ENCODE peak calls at places on chromosomes 7 and 10, in ten cellular contexts. K is WERI-Rb-1, N is Caco-2, W is heart right ventricle, T is cardiac fibroblast, Q is esophagus squamous epithelium, B is transverse colon, J is H1, S is AG04449, H is fibroblast of lung. F is an unnamed sample.
A peak's percentile ranks its signal among the peaks of the same experiment; 100 is the strongest.

GRCh38 chr10:26474062-26474461 is 35.9 kb downstream of the APBB1IP start:
- DNase-seq in J (no peak), K (no peak), Q (no peak), T (no peak), S (no peak), N (no peak), W (no peak), H (peak; percentile 22), B (no peak), F (no peak)

GRCh38 chr7:23294549-23295400 is 4.4 kb upstream of the MALSU1 start:
- DNase-seq in T (peak; percentile 26), S (no peak), Q (no peak), N (no peak), J (no peak), K (no peak), W (no peak), B (no peak), H (no peak), F (no peak)

GRCh38 chr7:121286742-121287699 is 41.8 kb upstream of the WNT16 start:
- DNase-seq in N (no peak), T (no peak), B (no peak), Q (no peak), W (no peak), K (no peak), H (peak; percentile 76), J (no peak), S (no peak), F (peak; percentile 41)

GRCh38 chr10:49512121-49512809 is 26.7 kb downstream of the ERCC6 start:
- DNase-seq in S (no peak), Q (no peak), H (peak; percentile 30), N (peak; percentile 53), J (no peak), B (no peak), K (peak; percentile 6), W (no peak), T (peak; percentile 62), F (peak; percentile 47)

GRCh38 chr7:93948106-93948505 is 26.6 kb downstream of the GNG11 start:
- DNase-seq in Q (no peak), N (no peak), B (no peak), J (no peak), S (peak; percentile 41), H (peak; percentile 74), T (no peak), K (no peak), W (no peak), F (no peak)

GRCh38 chr10:29656451-29656992 is 21.8 kb upstream of the SVIL start:
- DNase-seq in B (no peak), S (no peak), K (no peak), T (no peak), N (no peak), J (no peak), W (no peak), H (no peak), Q (no peak), F (no peak)

GRCh38 chr10:133292919-133293809 is 15.5 kb downstream of the TUBGCP2 start:
- DNase-seq in K (no peak), J (no peak), H (peak; percentile 60), T (peak; percentile 31), W (no peak), B (no peak), S (no peak), Q (no peak), N (no peak), F (peak; percentile 53)

GRCh38 chr7:139714163-139714901 is 63.5 kb downstream of the HIPK2 start:
- DNase-seq in T (no peak), J (no peak), W (peak; percentile 73), S (no peak), K (no peak), Q (peak; percentile 14), N (no peak), H (no peak), B (peak; percentile 54), F (no peak)

GRCh38 chr7:23863209-23863798 is 153.3 kb downstream of the STK31 start:
- DNase-seq in B (no peak), S (no peak), T (peak; percentile 39), J (no peak), Q (no peak), H (peak; percentile 33), K (peak; percentile 18), W (no peak), N (peak; percentile 44), F (peak; percentile 41)

GRCh38 chr10:10421071-10421470 is 596.6 kb upstream of the CELF2 start:
- DNase-seq in B (no peak), S (no peak), Q (no peak), T (no peak), N (no peak), K (no peak), W (no peak), J (no peak), H (no peak), F (no peak)

GRCh38 chr7:104156842-104157277 is 51.0 kb downstream of the ORC5 start:
- DNase-seq in J (no peak), S (peak; percentile 12), K (no peak), B (no peak), Q (no peak), N (peak; percentile 18), T (peak; percentile 56), H (peak; percentile 32), W (no peak), F (peak; percentile 55)

DNA sequence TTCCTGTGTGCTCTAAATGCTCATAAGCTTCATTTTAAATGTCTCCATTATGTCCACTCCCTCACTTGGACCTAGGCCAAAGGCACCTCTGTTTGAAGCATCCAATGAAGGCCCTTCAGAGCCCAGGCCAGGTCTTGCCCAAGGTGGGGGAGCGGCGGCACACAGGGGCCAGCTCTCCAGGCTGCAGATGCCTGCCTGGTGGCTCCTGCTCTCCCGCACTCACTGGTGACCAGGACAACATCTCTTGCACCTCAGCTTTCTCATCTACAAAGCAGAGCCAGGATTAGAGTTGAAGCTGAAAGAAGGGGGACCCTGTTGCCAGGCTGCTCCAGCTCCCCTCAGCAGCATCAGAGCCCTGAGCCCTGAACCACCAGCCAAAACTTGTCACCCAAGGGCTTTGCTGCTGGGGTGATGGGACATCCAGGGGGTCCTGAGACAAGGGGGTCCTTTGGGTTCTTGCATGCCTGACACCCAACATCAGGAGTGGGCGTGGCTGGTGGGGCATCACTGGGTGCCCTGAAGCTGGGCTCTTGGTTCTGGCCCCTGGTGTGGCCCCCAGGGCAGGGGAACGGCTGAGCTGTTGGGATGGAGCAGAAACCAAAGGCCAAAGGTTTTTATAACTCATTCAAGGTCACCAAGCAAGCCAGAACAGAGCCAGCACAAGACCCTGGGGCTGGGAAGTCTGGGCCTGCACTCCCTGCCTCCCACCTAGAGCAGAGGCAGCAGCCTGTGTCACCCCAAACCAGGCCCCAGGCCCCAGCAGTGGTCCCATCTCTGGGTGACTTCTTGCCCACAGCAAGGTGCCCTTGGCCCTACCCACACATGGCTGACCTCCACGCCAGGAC is 1.2 kb downstream of the NACAD start:
- DNase-seq in T (no peak), B (no peak), W (no peak), J (no peak), S (no peak), N (no peak), Q (no peak), K (no peak), H (no peak), F (no peak)
- H3K4me3 ChIP-seq in T (no peak overlapping the region), B (no peak overlapping the region), W (no peak overlapping the region), J (peak overlapping the region; percentile 60), S (peak overlapping the region; percentile 64), N (no peak overlapping the region), Q (peak overlapping the region; percentile 62), K (peak overlapping the region; percentile 60), H (no peak overlapping the region), F (peak overlapping the region; percentile 58)

GRCh38 chr7:131544449-131545425 is 11.7 kb downstream of the PODXL start:
- DNase-seq in B (no peak), H (peak; percentile 14), N (peak; percentile 61), J (no peak), Q (no peak), T (peak; percentile 34), W (no peak), K (peak; percentile 43), S (no peak), F (peak; percentile 69)
- TF ChIP-seq CTCF in B (no peak), H (peak; percentile 12), N (peak; percentile 60), J (no peak), Q (no peak), T (peak; percentile 31), W (peak; percentile 47), K (peak; percentile 35), S (peak; percentile 41), F (peak; percentile 36)

GRCh38 chr10:72637398-72637857 is 11.5 kb upstream of the MICU1 start:
- DNase-seq in K (no peak), N (no peak), S (peak; percentile 26), J (no peak), T (peak; percentile 70), H (peak; percentile 81), B (peak; percentile 16), W (peak; percentile 15), Q (no peak), F (peak; percentile 52)
- H3K4me3 ChIP-seq in K (no peak overlapping the region), N (no peak overlapping the region), S (no peak overlapping the region), J (no peak overlapping the region), T (no peak overlapping the region), H (no peak overlapping the region), B (no peak overlapping the region), W (no peak overlapping the region), Q (no peak overlapping the region), F (no peak overlapping the region)

DNA sequence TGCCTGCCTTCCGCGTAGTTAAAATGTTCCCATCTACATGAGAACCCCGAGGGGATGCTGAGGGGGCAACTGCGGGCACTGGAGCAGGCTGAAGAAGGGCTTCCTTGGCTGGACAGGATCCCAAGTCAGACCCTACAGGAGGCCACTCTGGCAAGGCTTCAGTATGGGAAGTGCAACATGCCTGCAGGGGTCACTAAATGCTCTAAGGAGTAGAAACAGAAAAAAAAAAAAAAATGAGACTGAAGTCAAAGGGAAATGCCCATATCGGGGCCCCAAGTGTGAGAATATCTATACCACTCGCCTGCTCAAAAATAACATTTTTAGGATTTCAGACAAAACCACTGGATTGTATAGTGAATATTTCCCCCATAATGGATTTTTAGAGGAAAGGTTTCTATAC is 33.5 kb downstream of the FAM204A start:
- DNase-seq in Q (no peak), T (no peak), N (peak; percentile 27), K (peak; percentile 22), J (no peak), B (no peak), W (no peak), H (no peak), S (no peak), F (no peak)
- TF ChIP-seq CTCF in Q (no peak), T (no peak), N (no peak), K (no peak), J (no peak), B (no peak), W (no peak), H (peak; percentile 1), S (no peak), F (no peak)

GRCh38 chr7:69428089-69428488 is 170.2 kb upstream of the AUTS2 start:
- DNase-seq in K (no peak), B (no peak), N (no peak), J (no peak), T (no peak), S (no peak), Q (no peak), W (no peak), H (no peak), F (no peak)
- H3K4me3 ChIP-seq in K (no peak overlapping the region), B (no peak overlapping the region), N (no peak overlapping the region), J (no peak overlapping the region), T (no peak overlapping the region), S (no peak overlapping the region), Q (no peak overlapping the region), W (no peak overlapping the region), H (no peak overlapping the region), F (no peak overlapping the region)

F was measured in astrocyte of the spinal cord.